ENCODE peak calls at places on chromosomes 12 and 14, in five cellular contexts. One of them, this sample, is unnamed.

GRCh38 chr14:96221841-96222240 is 17.2 kb downstream of the BDKRB2 start:
- DNase-seq in CD8-positive, alpha-beta T cell: no peak
- DNase-seq in transverse colon: no peak
- DNase-seq in Peyer's patch: no peak
- DNase-seq in psoas muscle: no peak
- DNase-seq in this sample: no peak

GRCh38 chr14:94173471-94173884 is 644 bp upstream of the PPP4R4 start:
- DNase-seq in psoas muscle: no peak
- DNase-seq in Peyer's patch: no peak
- DNase-seq in transverse colon: peak; percentile 11
- DNase-seq in CD8-positive, alpha-beta T cell: peak; percentile 35
- DNase-seq in this sample: peak; percentile 32

GRCh38 chr12:88854260-88854659 is 274.0 kb upstream of the KITLG start:
- DNase-seq in CD8-positive, alpha-beta T cell: no peak
- DNase-seq in Peyer's patch: no peak
- DNase-seq in psoas muscle: no peak
- DNase-seq in transverse colon: no peak
- DNase-seq in this sample: no peak

GRCh38 chr12:11718105-11718504 is 68.6 kb downstream of the ETV6 start:
- DNase-seq in CD8-positive, alpha-beta T cell: no peak
- DNase-seq in psoas muscle: no peak
- DNase-seq in transverse colon: peak; percentile 27
- DNase-seq in Peyer's patch: no peak
- DNase-seq in this sample: no peak

GRCh38 chr12:122203301-122203967 is at the start of gene B3GNT4:
- DNase-seq in CD8-positive, alpha-beta T cell: peak; percentile 67
- DNase-seq in transverse colon: peak; percentile 77
- DNase-seq in psoas muscle: peak; percentile 56
- DNase-seq in Peyer's patch: peak; percentile 82
- DNase-seq in this sample: peak; percentile 76

GRCh38 chr12:67980391-67980790 is 8.9 kb upstream of the IFNG-AS1 start:
- DNase-seq in transverse colon: no peak
- DNase-seq in CD8-positive, alpha-beta T cell: no peak
- DNase-seq in Peyer's patch: no peak
- DNase-seq in psoas muscle: no peak
- DNase-seq in this sample: no peak

GRCh38 chr12:67424784-67425183 is 155.6 kb downstream of the CAND1 start:
- DNase-seq in Peyer's patch: no peak
- DNase-seq in psoas muscle: no peak
- DNase-seq in CD8-positive, alpha-beta T cell: no peak
- DNase-seq in transverse colon: peak; percentile 38
- DNase-seq in this sample: no peak

GRCh38 chr12:65935906-65936528 is 111.7 kb downstream of the HMGA2 start:
- DNase-seq in transverse colon: no peak
- DNase-seq in CD8-positive, alpha-beta T cell: no peak
- DNase-seq in Peyer's patch: no peak
- DNase-seq in psoas muscle: no peak
- DNase-seq in this sample: no peak

GRCh38 chr12:70733385-70733784 is 96.2 kb upstream of the PTPRB start:
- DNase-seq in transverse colon: no peak
- DNase-seq in Peyer's patch: no peak
- DNase-seq in psoas muscle: no peak
- DNase-seq in CD8-positive, alpha-beta T cell: no peak
- DNase-seq in this sample: peak; percentile 28

GRCh38 chr14:60102389-60102788 is 10.7 kb downstream of the PCNX4 start:
- DNase-seq in transverse colon: no peak
- DNase-seq in Peyer's patch: no peak
- DNase-seq in CD8-positive, alpha-beta T cell: no peak
- DNase-seq in psoas muscle: no peak
- DNase-seq in this sample: no peak

GRCh38 chr12:94616217-94616729 is 34.1 kb downstream of the TMCC3 start:
- DNase-seq in transverse colon: peak; percentile 68
- DNase-seq in CD8-positive, alpha-beta T cell: no peak
- DNase-seq in psoas muscle: peak; percentile 37
- DNase-seq in Peyer's patch: peak; percentile 79
- DNase-seq in this sample: peak; percentile 49

GRCh38 chr14:55518391-55518790 is 61.6 kb upstream of the KTN1 start:
- DNase-seq in transverse colon: no peak
- DNase-seq in CD8-positive, alpha-beta T cell: no peak
- DNase-seq in Peyer's patch: no peak
- DNase-seq in psoas muscle: no peak
- DNase-seq in this sample: peak; percentile 28

GRCh38 chr12:5166976-5167375 is 123.3 kb downstream of the KCNA5 start:
- DNase-seq in psoas muscle: no peak
- DNase-seq in Peyer's patch: no peak
- DNase-seq in CD8-positive, alpha-beta T cell: no peak
- DNase-seq in transverse colon: no peak
- DNase-seq in this sample: no peak

GRCh38 chr12:79644274-79645234 is 46.2 kb downstream of the PAWR start:
- DNase-seq in psoas muscle: no peak
- DNase-seq in Peyer's patch: no peak
- DNase-seq in transverse colon: no peak
- DNase-seq in CD8-positive, alpha-beta T cell: no peak
- DNase-seq in this sample: no peak

GRCh38 chr12:56160160-56160763 is 2.1 kb downstream of the MYL6 start:
- DNase-seq in transverse colon: peak; percentile 63
- DNase-seq in psoas muscle: no peak
- DNase-seq in CD8-positive, alpha-beta T cell: peak; percentile 68
- DNase-seq in Peyer's patch: peak; percentile 60
- DNase-seq in this sample: no peak

GRCh38 chr12:25307818-25308217 is 57.1 kb upstream of the KRAS start:
- DNase-seq in psoas muscle: no peak
- DNase-seq in CD8-positive, alpha-beta T cell: no peak
- DNase-seq in transverse colon: no peak
- DNase-seq in Peyer's patch: no peak
- DNase-seq in this sample: no peak

GRCh38 chr14:105087308-105087962 is 22.2 kb upstream of the GPR132 start:
- DNase-seq in Peyer's patch: peak; percentile 58
- DNase-seq in psoas muscle: no peak
- DNase-seq in CD8-positive, alpha-beta T cell: no peak
- DNase-seq in transverse colon: no peak
- DNase-seq in this sample: peak; percentile 58

GRCh38 chr12:96401061-96401871 is 1.0 kb upstream of the CDK17 start:
- DNase-seq in CD8-positive, alpha-beta T cell: peak; percentile 47
- DNase-seq in transverse colon: peak; percentile 38
- DNase-seq in psoas muscle: no peak
- DNase-seq in Peyer's patch: no peak
- DNase-seq in this sample: peak; percentile 21

GRCh38 chr12:29226621-29227020 is 77.5 kb downstream of the FAR2 start:
- DNase-seq in Peyer's patch: no peak
- DNase-seq in CD8-positive, alpha-beta T cell: no peak
- DNase-seq in psoas muscle: no peak
- DNase-seq in transverse colon: no peak
- DNase-seq in this sample: no peak

GRCh38 chr12:85575115-85576096 is 260.8 kb downstream of the RASSF9 start:
- DNase-seq in psoas muscle: peak; percentile 17
- DNase-seq in CD8-positive, alpha-beta T cell: no peak
- DNase-seq in Peyer's patch: no peak
- DNase-seq in transverse colon: peak; percentile 32
- DNase-seq in this sample: peak; percentile 72

GRCh38 chr12:130764073-130764472 is 48.0 kb upstream of the RIMBP2 start:
- DNase-seq in CD8-positive, alpha-beta T cell: no peak
- DNase-seq in psoas muscle: no peak
- DNase-seq in Peyer's patch: no peak
- DNase-seq in transverse colon: no peak
- DNase-seq in this sample: no peak

GRCh38 chr12:56150563-56150962 is 1.8 kb upstream of the MYL6B start:
- DNase-seq in psoas muscle: no peak
- DNase-seq in Peyer's patch: no peak
- DNase-seq in CD8-positive, alpha-beta T cell: no peak
- DNase-seq in transverse colon: no peak
- DNase-seq in this sample: no peak

GRCh38 chr12:115023279-115023678 is 339.3 kb upstream of the TBX3 start:
- DNase-seq in psoas muscle: no peak
- DNase-seq in Peyer's patch: no peak
- DNase-seq in CD8-positive, alpha-beta T cell: no peak
- DNase-seq in transverse colon: no peak
- DNase-seq in this sample: no peak

DNA sequence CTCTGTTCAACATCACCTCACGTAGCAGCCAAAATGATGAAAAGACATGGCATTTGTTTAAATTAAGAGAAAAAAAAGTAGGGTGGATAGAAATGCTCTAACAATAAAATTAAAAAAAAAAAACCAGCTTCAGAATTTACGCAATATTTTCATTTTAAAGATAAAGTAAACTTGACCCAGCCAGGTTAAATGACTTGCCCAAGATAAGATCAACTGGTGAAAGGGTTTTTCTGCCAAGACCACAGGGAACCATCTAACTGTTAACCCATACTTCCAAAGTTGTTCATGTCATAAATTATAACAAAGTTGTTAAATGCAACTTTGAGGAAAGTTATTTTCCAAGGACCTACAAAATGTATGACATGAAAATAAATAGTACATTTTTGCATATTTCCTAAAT is 129.6 kb upstream of the SOX5 start:
- DNase-seq in CD8-positive, alpha-beta T cell: no peak
- DNase-seq in psoas muscle: no peak
- DNase-seq in transverse colon: no peak
- DNase-seq in Peyer's patch: no peak
- DNase-seq in this sample: no peak
- H3K4me1 ChIP-seq in CD8-positive, alpha-beta T cell: no peaks in the 10 kb centered on the region
- H3K4me1 ChIP-seq in psoas muscle: no peaks in the 10 kb centered on the region
- H3K4me1 ChIP-seq in transverse colon: no peaks in the 10 kb centered on the region
- H3K4me1 ChIP-seq in Peyer's patch: no peaks in the 10 kb centered on the region
- H3K4me1 ChIP-seq in this sample: no peaks in the 10 kb centered on the region

GRCh38 chr12:47881826-47882427 is 22.9 kb downstream of the VDR start:
- DNase-seq in psoas muscle: peak; percentile 43
- DNase-seq in transverse colon: no peak
- DNase-seq in Peyer's patch: peak; percentile 68
- DNase-seq in CD8-positive, alpha-beta T cell: no peak
- DNase-seq in this sample: no peak
- H3K4me1 ChIP-seq in psoas muscle: no peaks in the 10 kb centered on the region
- H3K4me1 ChIP-seq in transverse colon: peaks cover 3% of the 10 kb centered on the region
- H3K4me1 ChIP-seq in Peyer's patch: peaks cover 12% of the 10 kb centered on the region
- H3K4me1 ChIP-seq in CD8-positive, alpha-beta T cell: peaks cover 36% of the 10 kb centered on the region
- H3K4me1 ChIP-seq in this sample: peaks cover 9% of the 10 kb centered on the region

GRCh38 chr12:124757329-124757728 is 106.3 kb downstream of the SCARB1 start:
- DNase-seq in transverse colon: no peak
- DNase-seq in psoas muscle: no peak
- DNase-seq in CD8-positive, alpha-beta T cell: no peak
- DNase-seq in Peyer's patch: no peak
- DNase-seq in this sample: no peak
- H3K4me1 ChIP-seq in transverse colon: peaks cover 10% of the 10 kb centered on the region
- H3K4me1 ChIP-seq in psoas muscle: peaks cover 30% of the 10 kb centered on the region
- H3K4me1 ChIP-seq in CD8-positive, alpha-beta T cell: peaks cover 18% of the 10 kb centered on the region
- H3K4me1 ChIP-seq in Peyer's patch: no peaks in the 10 kb centered on the region
- H3K4me1 ChIP-seq in this sample: peaks cover 32% of the 10 kb centered on the region

DNA sequence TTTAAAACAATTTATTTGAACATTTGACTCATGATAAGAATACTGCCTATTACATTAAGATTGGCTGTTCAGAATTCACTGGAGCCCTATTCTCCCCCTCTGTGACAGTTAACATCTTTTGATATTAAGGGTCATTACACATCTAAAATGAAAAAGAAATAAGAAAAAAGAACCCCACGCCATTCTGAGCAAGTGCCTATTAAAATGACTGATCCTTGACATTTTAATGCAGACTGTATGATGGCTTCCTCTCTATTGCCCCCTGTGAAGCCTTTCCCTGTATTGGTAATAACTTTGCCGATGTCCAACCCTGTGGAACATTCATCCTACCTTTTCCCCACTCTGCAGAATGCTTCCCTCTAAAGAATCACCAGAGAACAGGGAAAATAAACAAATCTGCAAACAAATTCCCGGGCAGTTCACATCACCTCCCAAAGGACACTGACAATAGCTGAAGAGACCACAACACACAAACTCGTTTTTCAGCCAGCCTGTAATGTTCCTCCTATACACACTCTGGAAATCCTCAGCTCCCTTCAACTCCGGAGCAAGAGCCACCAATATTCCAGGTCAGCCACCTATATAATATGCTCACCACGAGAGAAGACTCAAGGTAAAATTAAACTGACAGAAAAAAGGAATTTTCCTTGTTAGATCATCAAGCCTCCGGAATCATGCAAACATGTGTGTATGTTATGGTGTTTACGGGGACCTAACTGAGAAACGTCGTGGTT is 2.1 kb downstream of the NIN start:
- DNase-seq in CD8-positive, alpha-beta T cell: no peak
- DNase-seq in transverse colon: no peak
- DNase-seq in psoas muscle: no peak
- DNase-seq in Peyer's patch: no peak
- DNase-seq in this sample: no peak
- H3K4me1 ChIP-seq in CD8-positive, alpha-beta T cell: peaks cover 59% of the 10 kb centered on the region
- H3K4me1 ChIP-seq in transverse colon: peaks cover 5% of the 10 kb centered on the region
- H3K4me1 ChIP-seq in psoas muscle: peaks cover 37% of the 10 kb centered on the region
- H3K4me1 ChIP-seq in Peyer's patch: no peaks in the 10 kb centered on the region
- H3K4me1 ChIP-seq in this sample: no peaks in the 10 kb centered on the region

DNA sequence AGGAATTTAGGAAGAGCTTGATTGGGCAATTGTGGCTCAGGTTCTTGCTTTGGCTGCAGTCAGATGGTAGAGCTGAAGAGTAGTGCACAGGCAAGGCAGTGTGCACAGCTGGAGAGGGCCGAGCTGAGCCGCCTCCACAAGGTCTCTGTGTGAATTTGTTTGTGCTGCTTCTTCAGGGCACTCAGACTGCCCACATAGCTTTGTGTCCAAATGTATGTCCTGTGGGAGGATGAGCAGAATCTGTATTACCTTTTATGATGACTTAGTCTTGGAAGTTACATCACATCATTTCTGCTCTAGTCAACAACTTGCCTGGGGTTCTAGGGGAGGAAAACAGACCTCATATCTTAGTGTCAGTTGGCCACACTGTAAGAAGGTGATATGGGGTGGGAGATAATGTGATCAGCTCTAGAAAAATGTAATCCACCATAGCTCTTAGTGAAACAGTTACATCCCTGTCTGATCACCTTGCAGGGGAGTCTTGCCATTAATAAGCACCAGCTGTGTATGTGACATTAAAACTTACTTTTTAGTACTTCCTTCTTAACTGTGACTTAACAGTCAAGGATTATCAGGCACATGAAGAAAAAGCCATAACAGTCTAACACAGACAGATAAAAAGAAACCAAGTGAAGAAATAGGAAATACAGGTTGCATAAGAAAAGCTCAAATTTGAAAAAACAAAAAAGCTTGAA is 53.4 kb downstream of the RCOR1 start:
- DNase-seq in CD8-positive, alpha-beta T cell: no peak
- DNase-seq in psoas muscle: no peak
- DNase-seq in transverse colon: no peak
- DNase-seq in Peyer's patch: no peak
- DNase-seq in this sample: no peak
- H3K4me1 ChIP-seq in CD8-positive, alpha-beta T cell: peaks cover 19% of the 10 kb centered on the region
- H3K4me1 ChIP-seq in psoas muscle: peaks cover 23% of the 10 kb centered on the region
- H3K4me1 ChIP-seq in transverse colon: no peaks in the 10 kb centered on the region
- H3K4me1 ChIP-seq in Peyer's patch: no peaks in the 10 kb centered on the region
- H3K4me1 ChIP-seq in this sample: peaks cover 4% of the 10 kb centered on the region